ENCODE peak calls at places on chromosomes 2 and 18, in ten cellular contexts. One of them, this sample, is unnamed.

GRCh38 chr2:190767821-190768220 is 112.8 kb upstream of the GLS start:
- DNase-seq in kidney tubule cell: no peak
- DNase-seq in A549: no peak
- DNase-seq in anterior cingulate cortex: no peak
- DNase-seq in 8988T: no peak
- DNase-seq in NCI-H82: no peak
- DNase-seq in activated naive CD8-positive, alpha-beta T cell treated with anti-CD3 and anti-CD28 coated beads, Interleukin-2, amount 50 U/mL, for 16 hours: no peak
- DNase-seq in pulmonary artery endothelial cell: no peak
- DNase-seq in brain microvascular endothelial cell: no peak
- DNase-seq in lung: no peak
- DNase-seq in this sample: no peak

GRCh38 chr2:242001853-242002252 is 132.3 kb downstream of the RTP5 start:
- DNase-seq in pulmonary artery endothelial cell: no peak
- DNase-seq in activated naive CD8-positive, alpha-beta T cell treated with anti-CD3 and anti-CD28 coated beads, Interleukin-2, amount 50 U/mL, for 16 hours: no peak
- DNase-seq in anterior cingulate cortex: no peak
- DNase-seq in brain microvascular endothelial cell: no peak
- DNase-seq in 8988T: no peak
- DNase-seq in NCI-H82: no peak
- DNase-seq in lung: no peak
- DNase-seq in kidney tubule cell: no peak
- DNase-seq in A549: no peak
- DNase-seq in this sample: no peak

GRCh38 chr2:207332473-207333212 is 166.9 kb upstream of the KLF7 start:
- DNase-seq in 8988T: no peak
- DNase-seq in brain microvascular endothelial cell: no peak
- DNase-seq in kidney tubule cell: peak
- DNase-seq in anterior cingulate cortex: no peak
- DNase-seq in activated naive CD8-positive, alpha-beta T cell treated with anti-CD3 and anti-CD28 coated beads, Interleukin-2, amount 50 U/mL, for 16 hours: no peak
- DNase-seq in A549: no peak
- DNase-seq in NCI-H82: no peak
- DNase-seq in lung: no peak
- DNase-seq in pulmonary artery endothelial cell: no peak
- DNase-seq in this sample: no peak

GRCh38 chr2:170073288-170073687 is 104.7 kb upstream of the MYO3B start:
- DNase-seq in lung: peak
- DNase-seq in brain microvascular endothelial cell: peak
- DNase-seq in 8988T: no peak
- DNase-seq in A549: no peak
- DNase-seq in kidney tubule cell: peak
- DNase-seq in anterior cingulate cortex: peak
- DNase-seq in pulmonary artery endothelial cell: peak
- DNase-seq in activated naive CD8-positive, alpha-beta T cell treated with anti-CD3 and anti-CD28 coated beads, Interleukin-2, amount 50 U/mL, for 16 hours: no peak
- DNase-seq in NCI-H82: no peak
- DNase-seq in this sample: peak

GRCh38 chr2:235394278-235394828 is 99.5 kb upstream of the AGAP1 start:
- DNase-seq in 8988T: peak
- DNase-seq in lung: no peak
- DNase-seq in A549: peak
- DNase-seq in activated naive CD8-positive, alpha-beta T cell treated with anti-CD3 and anti-CD28 coated beads, Interleukin-2, amount 50 U/mL, for 16 hours: no peak
- DNase-seq in kidney tubule cell: peak
- DNase-seq in brain microvascular endothelial cell: peak
- DNase-seq in pulmonary artery endothelial cell: no peak
- DNase-seq in anterior cingulate cortex: no peak
- DNase-seq in NCI-H82: no peak
- DNase-seq in this sample: no peak

GRCh38 chr18:24734058-24734457 is 273.6 kb downstream of the HRH4 start:
- DNase-seq in lung: peak
- DNase-seq in A549: no peak
- DNase-seq in anterior cingulate cortex: peak
- DNase-seq in pulmonary artery endothelial cell: no peak
- DNase-seq in brain microvascular endothelial cell: no peak
- DNase-seq in kidney tubule cell: peak
- DNase-seq in 8988T: no peak
- DNase-seq in activated naive CD8-positive, alpha-beta T cell treated with anti-CD3 and anti-CD28 coated beads, Interleukin-2, amount 50 U/mL, for 16 hours: no peak
- DNase-seq in NCI-H82: peak
- DNase-seq in this sample: peak

GRCh38 chr2:187188783-187189631 is 259.0 kb downstream of the CALCRL start:
- DNase-seq in activated naive CD8-positive, alpha-beta T cell treated with anti-CD3 and anti-CD28 coated beads, Interleukin-2, amount 50 U/mL, for 16 hours: no peak
- DNase-seq in lung: no peak
- DNase-seq in 8988T: no peak
- DNase-seq in A549: no peak
- DNase-seq in kidney tubule cell: no peak
- DNase-seq in pulmonary artery endothelial cell: no peak
- DNase-seq in anterior cingulate cortex: no peak
- DNase-seq in NCI-H82: no peak
- DNase-seq in brain microvascular endothelial cell: no peak
- DNase-seq in this sample: no peak

GRCh38 chr2:30267161-30267568 is 35.8 kb downstream of the LBH start:
- DNase-seq in NCI-H82: peak
- DNase-seq in 8988T: no peak
- DNase-seq in brain microvascular endothelial cell: no peak
- DNase-seq in kidney tubule cell: no peak
- DNase-seq in A549: no peak
- DNase-seq in activated naive CD8-positive, alpha-beta T cell treated with anti-CD3 and anti-CD28 coated beads, Interleukin-2, amount 50 U/mL, for 16 hours: no peak
- DNase-seq in lung: no peak
- DNase-seq in pulmonary artery endothelial cell: no peak
- DNase-seq in anterior cingulate cortex: no peak
- DNase-seq in this sample: no peak

GRCh38 chr2:120556908-120557307 is 178.8 kb upstream of the GLI2 start:
- DNase-seq in kidney tubule cell: no peak
- DNase-seq in pulmonary artery endothelial cell: no peak
- DNase-seq in anterior cingulate cortex: no peak
- DNase-seq in NCI-H82: peak
- DNase-seq in activated naive CD8-positive, alpha-beta T cell treated with anti-CD3 and anti-CD28 coated beads, Interleukin-2, amount 50 U/mL, for 16 hours: no peak
- DNase-seq in 8988T: no peak
- DNase-seq in A549: no peak
- DNase-seq in brain microvascular endothelial cell: no peak
- DNase-seq in lung: no peak
- DNase-seq in this sample: no peak

GRCh38 chr2:47232738-47233415 is 77.8 kb upstream of the STPG4 start:
- DNase-seq in pulmonary artery endothelial cell: no peak
- DNase-seq in kidney tubule cell: peak
- DNase-seq in anterior cingulate cortex: no peak
- DNase-seq in NCI-H82: peak
- DNase-seq in brain microvascular endothelial cell: peak
- DNase-seq in A549: no peak
- DNase-seq in 8988T: no peak
- DNase-seq in activated naive CD8-positive, alpha-beta T cell treated with anti-CD3 and anti-CD28 coated beads, Interleukin-2, amount 50 U/mL, for 16 hours: no peak
- DNase-seq in lung: no peak
- DNase-seq in this sample: peak

GRCh38 chr18:75335511-75335910 is 92.0 kb downstream of the SMIM21 start:
- DNase-seq in lung: no peak
- DNase-seq in anterior cingulate cortex: no peak
- DNase-seq in brain microvascular endothelial cell: no peak
- DNase-seq in activated naive CD8-positive, alpha-beta T cell treated with anti-CD3 and anti-CD28 coated beads, Interleukin-2, amount 50 U/mL, for 16 hours: no peak
- DNase-seq in A549: no peak
- DNase-seq in NCI-H82: no peak
- DNase-seq in 8988T: no peak
- DNase-seq in kidney tubule cell: no peak
- DNase-seq in pulmonary artery endothelial cell: no peak
- DNase-seq in this sample: no peak